ENCODE peak calls at places on chromosomes 2 and 18, in six cellular contexts. T is brain microvascular endothelial cell, I is left ventricle myocardium inferior, C is AG09309, Q is GM12878, K is heart right ventricle. G is an unnamed sample.

GRCh38 chr18:5414546-5414945 is 119.0 kb upstream of the ZBTB14 start:
- DNase-seq in T (no peak), I (no peak), C (no peak), Q (no peak), K (no peak), G (no peak)

GRCh38 chr2:178479758-178480226 is 465 bp upstream of the PLEKHA3 start:
- DNase-seq in T (no peak), I (no peak), C (no peak), Q (no peak), K (no peak), G (no peak)

GRCh38 chr2:221816566-221816965 is 244.5 kb upstream of the EPHA4 start:
- DNase-seq in T (no peak), I (no peak), C (no peak), Q (no peak), K (no peak), G (no peak)

GRCh38 chr2:71919701-71920100 is 228.0 kb downstream of the CYP26B1 start:
- DNase-seq in T (no peak), I (no peak), C (no peak), Q (no peak), K (no peak), G (no peak)

GRCh38 chr2:174035981-174036742 is 71.0 kb upstream of the SP3 start:
- DNase-seq in T (no peak), I (no peak), C (no peak), Q (no peak), K (peak), G (peak)

GRCh38 chr2:240452471-240453256 is 17.2 kb downstream of the GPC1 start:
- DNase-seq in T (no peak), I (peak), C (no peak), Q (no peak), K (peak), G (peak)

GRCh38 chr18:709771-710170 is 2.7 kb downstream of the ENOSF1 start:
- DNase-seq in T (no peak), I (no peak), C (no peak), Q (no peak), K (no peak), G (no peak)

GRCh38 chr18:45829896-45830295 is 4.4 kb downstream of the SIGLEC15 start:
- DNase-seq in T (no peak), I (no peak), C (no peak), Q (no peak), K (no peak), G (peak)

GRCh38 chr2:31859959-31860358 is 150.8 kb downstream of the MEMO1 start:
- DNase-seq in T (peak), I (no peak), C (no peak), Q (no peak), K (no peak), G (no peak)

GRCh38 chr18:48555465-48555995 is 16.7 kb downstream of the CTIF start:
- DNase-seq in T (no peak), I (no peak), C (no peak), Q (no peak), K (no peak), G (no peak)

GRCh38 chr2:231297108-231297908 is 98.2 kb upstream of the B3GNT7 start:
- DNase-seq in T (peak), I (peak), C (no peak), Q (peak), K (peak), G (peak)

GRCh38 chr2:72511906-72512305 is 313.9 kb downstream of the EXOC6B start:
- DNase-seq in T (no peak), I (no peak), C (no peak), Q (no peak), K (no peak), G (no peak)

GRCh38 chr2:3738454-3738853 is 35.1 kb downstream of the DCDC2C start:
- DNase-seq in T (peak), I (no peak), C (no peak), Q (no peak), K (no peak), G (no peak)

GRCh38 chr18:48979944-48980890 is 29.5 kb upstream of the SMAD7 start:
- DNase-seq in T (peak), I (no peak), C (no peak), Q (no peak), K (no peak), G (no peak)

GRCh38 chr2:31894656-31895055 is 116.2 kb downstream of the MEMO1 start:
- DNase-seq in T (no peak), I (no peak), C (no peak), Q (no peak), K (no peak), G (no peak)

GRCh38 chr2:131039101-131039440 is 54.2 kb downstream of the FAM168B start:
- DNase-seq in T (no peak), I (no peak), C (no peak), Q (no peak), K (no peak), G (no peak)

GRCh38 chr2:20377738-20378137 is 27.1 kb upstream of the PUM2 start:
- DNase-seq in T (no peak), I (no peak), C (no peak), Q (no peak), K (no peak), G (no peak)

GRCh38 chr2:157839162-157839801 is 36.8 kb downstream of the ACVR1 start:
- DNase-seq in T (peak), I (no peak), C (no peak), Q (no peak), K (no peak), G (peak)

GRCh38 chr18:41657189-41657588 is 297.8 kb upstream of the PIK3C3 start:
- DNase-seq in T (no peak), I (no peak), C (no peak), Q (no peak), K (no peak), G (no peak)

GRCh38 chr2:232415736-232416520 is 9.3 kb downstream of the ALPG start:
- DNase-seq in T (no peak), I (no peak), C (no peak), Q (no peak), K (no peak), G (no peak)

GRCh38 chr2:218885981-218886447 is 5.4 kb downstream of the WNT10A start:
- DNase-seq in T (no peak), I (no peak), C (no peak), Q (peak), K (no peak), G (no peak)

GRCh38 chr2:72103161-72103560 is 44.5 kb downstream of the CYP26B1 start:
- DNase-seq in T (no peak), I (no peak), C (no peak), Q (no peak), K (no peak), G (no peak)

GRCh38 chr18:77407733-77408132 is 158.1 kb downstream of the GALR1 start:
- DNase-seq in T (no peak), I (no peak), C (no peak), Q (no peak), K (no peak), G (no peak)

GRCh38 chr2:128362889-128363228 is 44.2 kb upstream of the HS6ST1 start:
- DNase-seq in T (peak), I (no peak), C (peak), Q (no peak), K (no peak), G (peak)

GRCh38 chr2:10570076-10570475 is 119.7 kb downstream of the NOL10 start:
- DNase-seq in T (no peak), I (no peak), C (no peak), Q (no peak), K (no peak), G (no peak)

GRCh38 chr18:48446582-48447225 is 37.5 kb upstream of the ZBTB7C start:
- DNase-seq in T (peak), I (peak), C (no peak), Q (no peak), K (peak), G (peak)

GRCh38 chr2:169509230-169509917 is at the start of gene KLHL41:
- DNase-seq in T (no peak), I (no peak), C (no peak), Q (no peak), K (no peak), G (peak)

GRCh38 chr2:191302459-191303155 is 57.4 kb downstream of the MYO1B start:
- DNase-seq in T (peak), I (no peak), C (no peak), Q (no peak), K (no peak), G (no peak)

GRCh38 chr2:239814917-239815637 is 210.1 kb downstream of the NDUFA10 start:
- DNase-seq in T (no peak), I (peak), C (no peak), Q (no peak), K (no peak), G (peak)

GRCh38 chr18:25350561-25351201 is 1.3 kb downstream of the ZNF521 start:
- DNase-seq in T (peak), I (peak), C (no peak), Q (no peak), K (peak), G (peak)

GRCh38 chr18:25352629-25353005 is 651 bp upstream of the ZNF521 start:
- DNase-seq in T (no peak), I (no peak), C (no peak), Q (no peak), K (no peak), G (no peak)

GRCh38 chr18:25351280-25351772 is 640 bp downstream of the ZNF521 start:
- DNase-seq in T (no peak), I (no peak), C (no peak), Q (no peak), K (no peak), G (peak)

GRCh38 chr18:25353080-25353479 is 1.1 kb upstream of the ZNF521 start:
- DNase-seq in T (no peak), I (no peak), C (no peak), Q (no peak), K (no peak), G (no peak)

DNA sequence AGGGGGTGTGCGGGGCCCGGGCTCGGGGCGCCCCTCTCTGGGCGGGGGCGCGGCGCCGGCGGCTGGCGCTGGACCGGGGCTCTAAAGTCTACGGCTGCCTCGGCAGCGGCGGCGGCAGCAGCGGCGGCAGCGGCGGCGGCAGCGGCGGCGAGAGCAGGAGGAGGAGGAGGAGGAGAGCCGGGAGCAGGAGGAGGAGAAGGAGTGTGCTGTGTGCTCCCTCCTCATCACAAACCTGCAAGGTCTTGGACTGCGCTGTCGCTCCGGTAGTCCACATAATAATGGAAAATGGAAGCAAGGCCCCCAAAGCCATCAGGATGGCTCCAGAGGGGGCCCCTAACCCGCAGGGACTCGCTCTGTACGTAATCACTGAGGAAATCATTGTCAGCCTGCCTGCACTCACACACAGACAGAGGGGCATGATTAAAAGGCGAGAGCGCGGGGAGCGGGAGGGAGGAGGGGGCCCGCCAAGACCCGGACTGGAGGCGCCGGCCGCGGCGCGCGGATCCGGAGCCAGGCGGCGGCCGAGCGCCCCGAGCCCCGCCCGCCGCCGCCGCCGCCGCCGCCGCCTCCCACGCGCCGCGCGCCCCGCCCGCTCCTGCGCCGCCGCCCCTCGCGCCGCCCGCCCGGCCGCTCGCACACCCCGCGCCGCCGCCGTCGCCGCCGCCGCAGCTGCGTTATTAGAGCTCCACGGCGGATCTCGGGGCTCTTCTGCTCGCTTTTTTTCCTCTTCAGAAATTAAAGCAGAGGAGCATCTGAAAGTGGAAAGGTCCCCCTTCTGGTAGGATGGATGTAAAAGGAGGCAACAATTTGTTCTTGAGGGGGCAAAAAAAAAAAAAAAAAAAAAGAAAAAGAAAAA is at the start of gene ZNF521:
- DNase-seq in T (peak), I (peak), C (peak), Q (no peak), K (peak), G (peak)
- TF ChIP-seq CTCF in T (peak), I (peak), C (peak), Q (no peak), K (peak), G (peak)

DNA sequence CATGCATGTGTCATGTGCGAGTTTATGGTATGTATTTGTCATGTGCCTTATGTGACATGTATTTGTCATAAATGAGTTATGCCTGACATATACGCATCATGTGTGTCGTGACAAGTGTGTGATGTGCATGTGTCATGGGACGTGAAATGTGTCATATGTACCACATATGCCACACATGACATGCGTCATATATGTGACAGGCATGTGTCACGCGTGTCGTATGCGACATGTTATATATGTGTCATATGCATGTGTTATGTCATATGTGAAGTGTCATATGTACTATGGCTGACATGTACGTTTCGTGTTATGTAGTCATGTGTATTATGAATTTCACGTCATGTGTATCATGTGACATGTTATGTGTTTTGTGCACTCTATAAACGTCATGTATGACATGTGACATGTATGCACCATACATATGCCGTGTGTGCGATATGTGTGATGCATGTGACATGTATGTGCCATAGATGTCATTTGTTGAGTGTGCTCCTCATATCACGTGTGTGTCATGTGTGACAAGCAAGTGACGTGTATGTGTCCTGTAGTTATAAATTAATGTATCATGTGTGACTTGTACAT is 2152.3 kb upstream of the PIK3C3 start:
- DNase-seq in T (no peak), I (no peak), C (no peak), Q (no peak), K (no peak), G (no peak)
- H3K4me3 ChIP-seq in T (no peak), I (no peak), C (no peak), Q (no peak), K (no peak), G (no peak)

GRCh38 chr2:172792711-172793110 is 57.1 kb downstream of the RAPGEF4 start:
- DNase-seq in T (peak), I (no peak), C (no peak), Q (no peak), K (no peak), G (no peak)
- TF ChIP-seq CTCF in T (peak), I (no peak), C (no peak), Q (no peak), K (no peak), G (no peak)

GRCh38 chr18:21682276-21683051 is 22.1 kb downstream of the ABHD3 start:
- DNase-seq in T (no peak), I (no peak), C (peak), Q (peak), K (no peak), G (peak)
- H3K4me3 ChIP-seq in T (peak), I (peak), C (peak), Q (no peak), K (peak), G (peak)

DNA sequence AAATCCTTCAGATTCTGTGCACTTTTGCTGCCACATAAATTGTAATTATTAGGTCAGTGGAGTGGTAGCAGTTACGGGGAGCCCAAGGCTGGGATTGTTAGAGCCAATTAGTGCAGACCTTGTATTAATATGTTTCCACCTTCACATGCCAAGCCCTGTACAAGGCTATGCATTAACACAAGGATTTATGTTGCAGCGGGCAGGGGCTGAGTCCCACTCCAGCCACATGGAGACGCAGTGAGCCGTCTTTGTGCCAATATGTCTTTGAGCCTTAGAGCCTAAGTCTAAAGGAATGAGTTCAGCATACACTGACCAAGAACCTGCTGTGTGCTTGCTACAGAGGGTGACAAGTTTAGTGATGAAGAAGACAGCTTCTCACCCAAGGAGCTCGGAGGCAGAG is 238.2 kb downstream of the TSN start:
- DNase-seq in T (no peak), I (no peak), C (no peak), Q (no peak), K (no peak), G (no peak)
- TF ChIP-seq CTCF in T (no peak), I (no peak), C (peak), Q (no peak), K (no peak), G (no peak)

DNA sequence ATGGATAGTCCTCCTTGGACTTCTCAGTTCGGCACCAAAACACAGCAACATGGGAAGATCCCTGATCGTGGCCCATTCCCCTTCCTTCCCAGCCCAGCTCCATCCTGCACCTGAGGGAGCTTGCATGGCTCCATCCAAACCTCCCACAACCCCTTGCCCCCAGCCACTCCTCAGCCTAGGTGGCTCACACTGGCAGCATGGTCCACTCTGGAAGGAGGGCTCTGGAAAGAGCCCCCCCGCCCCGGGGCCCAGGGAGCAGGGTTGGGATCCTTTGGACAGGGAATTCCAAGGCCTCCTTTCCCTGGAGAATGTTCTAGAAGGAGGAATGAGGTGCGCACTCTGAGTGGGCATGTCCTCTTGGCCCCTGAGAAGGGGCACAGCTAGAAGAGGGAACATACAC is 62.8 kb upstream of the ID2 start:
- DNase-seq in T (no peak), I (no peak), C (no peak), Q (no peak), K (no peak), G (no peak)
- H3K4me3 ChIP-seq in T (no peak), I (no peak), C (no peak), Q (no peak), K (no peak), G (no peak)